ENCODE peak calls at places on chromosomes 12 and 14, in eight cellular contexts. B is ureter; D is tibial artery; K is renal cortical epithelial cell; L is GM18507; T is CD8-positive, alpha-beta T cell; N is stimulated activated CD4-positive, alpha-beta T cell treated with anti-CD3 and anti-CD28 coated beads, TNF-alpha, amount 100 ng/mL, for 4 hours; E is CD8-positive, alpha-beta memory T cell. Q is an unnamed sample.

GRCh38 chr12:57090924-57091632 is 2.2 kb downstream of the NAB2 start:
- DNase-seq in K (no peak), L (no peak), T (no peak), D (peak), E (no peak), B (peak), N (no peak), Q (no peak)

GRCh38 chr12:53107122-53107521 is 3.8 kb downstream of the SOAT2 start:
- DNase-seq in B (peak), N (no peak), K (no peak), L (no peak), D (no peak), T (no peak), E (no peak), Q (no peak)

GRCh38 chr14:85533821-85534271 is 3.9 kb downstream of the FLRT2 start:
- DNase-seq in D (no peak), B (no peak), L (no peak), K (no peak), T (no peak), N (no peak), E (no peak), Q (no peak)

GRCh38 chr14:63544641-63545234 is 1.6 kb upstream of the PPP2R5E start:
- DNase-seq in L (no peak), K (no peak), E (no peak), N (no peak), B (no peak), D (no peak), T (no peak), Q (no peak)

GRCh38 chr12:52277486-52278245 is 3.2 kb downstream of the KRT86 start:
- DNase-seq in N (no peak), B (peak), E (no peak), D (no peak), K (peak), T (no peak), L (no peak), Q (no peak)

GRCh38 chr12:95759039-95759438 is 31.5 kb downstream of the NTN4 start:
- DNase-seq in B (no peak), D (no peak), K (no peak), T (no peak), N (no peak), E (no peak), L (no peak), Q (no peak)

GRCh38 chr14:52481864-52482263 is 70.4 kb downstream of the TXNDC16 start:
- DNase-seq in N (no peak), D (no peak), L (no peak), K (no peak), E (no peak), B (no peak), T (no peak), Q (no peak)

GRCh38 chr12:24222968-24223367 is 273.5 kb upstream of the SOX5 start:
- DNase-seq in B (no peak), D (no peak), L (no peak), E (no peak), N (no peak), K (peak), T (no peak), Q (peak)

GRCh38 chr14:68088463-68088862 is 268.9 kb downstream of the RAD51B start:
- DNase-seq in B (no peak), D (no peak), T (no peak), N (no peak), E (no peak), L (no peak), K (peak), Q (no peak)

GRCh38 chr12:119679490-119679889 is 11.6 kb downstream of the PRKAB1 start:
- DNase-seq in B (no peak), L (no peak), T (no peak), D (no peak), E (no peak), K (no peak), N (no peak), Q (no peak)

GRCh38 chr14:71119075-71119474 is 211.8 kb downstream of the PCNX1 start:
- DNase-seq in B (no peak), D (no peak), T (no peak), K (peak), N (no peak), E (no peak), L (no peak), Q (peak)

GRCh38 chr14:70808402-70809237 is 693 bp downstream of the MAP3K9 start:
- DNase-seq in T (peak), N (peak), D (no peak), E (peak), K (no peak), B (peak), L (no peak), Q (no peak)

GRCh38 chr12:54437243-54437642 is 18.2 kb upstream of the ITGA5 start:
- DNase-seq in T (no peak), L (no peak), B (no peak), K (no peak), E (no peak), N (no peak), D (no peak), Q (peak)

GRCh38 chr14:105908006-105908405 is 381.6 kb downstream of the TMEM121 start:
- DNase-seq in L (no peak), B (no peak), N (no peak), D (no peak), K (no peak), T (no peak), E (no peak), Q (no peak)

GRCh38 chr12:131621701-131622421 is 89.0 kb upstream of the SFSWAP start:
- DNase-seq in D (no peak), L (no peak), T (no peak), K (no peak), N (no peak), B (no peak), E (no peak), Q (peak)

GRCh38 chr12:121916719-121917118 is 1.7 kb upstream of the CFAP251 start:
- DNase-seq in K (no peak), E (no peak), L (no peak), N (no peak), D (no peak), T (no peak), B (no peak), Q (no peak)

GRCh38 chr12:31246470-31246850 is 79.5 kb downstream of the SINHCAF start:
- DNase-seq in K (no peak), B (no peak), T (no peak), E (no peak), L (no peak), N (no peak), D (no peak), Q (peak)

GRCh38 chr12:3263939-3264699 is 186.9 kb downstream of the TSPAN9 start:
- DNase-seq in N (no peak), E (no peak), D (no peak), T (no peak), L (no peak), B (no peak), K (no peak), Q (no peak)

GRCh38 chr12:114711689-114712152 is 27.7 kb upstream of the TBX3 start:
- DNase-seq in N (no peak), E (no peak), B (no peak), L (no peak), T (no peak), K (no peak), D (no peak), Q (no peak)

GRCh38 chr14:103753809-103754208 is 38.2 kb downstream of the ZFYVE21 start:
- DNase-seq in K (no peak), E (no peak), D (no peak), T (no peak), N (no peak), B (peak), L (no peak), Q (no peak)

GRCh38 chr12:5432011-5432400 is at the start of gene NTF3:
- DNase-seq in K (no peak), E (no peak), N (no peak), L (no peak), T (no peak), D (no peak), B (no peak), Q (no peak)

GRCh38 chr14:104794099-104794498 is 1.4 kb downstream of the AKT1 start:
- DNase-seq in B (no peak), K (peak), L (no peak), D (no peak), N (no peak), T (no peak), E (peak), Q (peak)

GRCh38 chr14:103530390-103530789 is 1.4 kb downstream of the TRMT61A start:
- DNase-seq in N (no peak), T (no peak), K (no peak), D (no peak), E (no peak), B (no peak), L (no peak), Q (no peak)

GRCh38 chr12:131894981-131895639 is 688 bp downstream of the ULK1 start:
- DNase-seq in L (no peak), N (no peak), K (no peak), E (no peak), B (peak), T (no peak), D (no peak), Q (no peak)

GRCh38 chr14:68191567-68192321 is 372.2 kb downstream of the RAD51B start:
- DNase-seq in E (no peak), B (peak), T (no peak), L (no peak), N (no peak), K (peak), D (no peak), Q (peak)

GRCh38 chr14:37063467-37064240 is 108.8 kb downstream of the SLC25A21 start:
- DNase-seq in N (no peak), L (no peak), D (no peak), E (no peak), B (no peak), T (no peak), K (no peak), Q (peak)

GRCh38 chr12:52130695-52131094 is 51.2 kb downstream of the SMIM41 start:
- DNase-seq in T (no peak), D (no peak), K (no peak), L (no peak), E (no peak), B (no peak), N (no peak), Q (no peak)

GRCh38 chr12:15152864-15153263 is 68.4 kb downstream of the RERG start:
- DNase-seq in K (peak), T (no peak), B (no peak), N (no peak), D (no peak), L (no peak), E (no peak), Q (peak)

GRCh38 chr12:100868487-100868886 is 73.9 kb downstream of the ANO4 start:
- DNase-seq in K (peak), E (no peak), D (no peak), N (no peak), T (no peak), B (no peak), L (no peak), Q (peak)

GRCh38 chr12:20097561-20097960 is 270.8 kb upstream of the PDE3A start:
- DNase-seq in B (no peak), D (no peak), L (no peak), N (no peak), K (no peak), T (no peak), E (no peak), Q (no peak)